ENCODE peak calls at places on chromosomes 13 and 19, in six cellular contexts. T is stimulated activated CD8-positive, alpha-beta memory T cell treated with anti-CD3 and anti-CD28 coated beads, Interleukin-15, amount 100 ng/mL, for 4 hours; O is activated CD8-positive, alpha-beta memory T cell treated with anti-CD3 and anti-CD28 coated beads for 24 hours; S is WTC11; F is MV-4-11; A is GOT3. M is an unnamed sample.

GRCh38 chr19:48784527-48784926 is 26.3 kb downstream of the BCAT2 start:
- DNase-seq in F (peak; percentile 30), O (no peak), S (no peak), T (no peak), A (no peak), M (no peak)

GRCh38 chr13:53821632-53822031 is 793.0 kb downstream of the OLFM4 start:
- DNase-seq in O (no peak), S (no peak), A (no peak), T (no peak), F (no peak), M (no peak)

GRCh38 chr19:4144666-4145261 is 8.7 kb upstream of the CREB3L3 start:
- DNase-seq in O (no peak), S (no peak), A (no peak), T (no peak), F (no peak), M (no peak)

GRCh38 chr19:14728595-14728994 is 38.7 kb downstream of the ZNF333 start:
- DNase-seq in S (no peak), T (no peak), A (no peak), F (no peak), O (no peak), M (no peak)

GRCh38 chr19:52170304-52170703 is 1.1 kb downstream of the ZNF836 start:
- DNase-seq in T (no peak), S (no peak), F (no peak), A (no peak), O (no peak), M (no peak)

GRCh38 chr13:84925443-84925842 is 873.8 kb downstream of the SLITRK6 start:
- DNase-seq in T (no peak), F (no peak), O (no peak), S (no peak), A (no peak), M (no peak)

GRCh38 chr13:49571299-49572240 is 13.8 kb downstream of the RCBTB1 start:
- DNase-seq in F (no peak), S (no peak), A (no peak), T (no peak), O (no peak), M (no peak)

GRCh38 chr13:40292536-40292935 is 373.9 kb downstream of the FOXO1 start:
- DNase-seq in A (no peak), T (no peak), O (no peak), F (no peak), S (no peak), M (no peak)

GRCh38 chr13:42486711-42487198 is 87.2 kb upstream of the TNFSF11 start:
- DNase-seq in T (no peak), S (no peak), F (peak; percentile 97), O (no peak), A (no peak), M (peak; percentile 55)

GRCh38 chr13:37395544-37395943 is 203.0 kb downstream of the POSTN start:
- DNase-seq in A (no peak), T (no peak), F (no peak), S (no peak), O (no peak), M (no peak)

GRCh38 chr13:25689539-25689938 is 317.8 kb downstream of the ATP8A2 start:
- DNase-seq in A (no peak), S (no peak), O (no peak), T (no peak), F (no peak), M (no peak)

GRCh38 chr13:44435142-44435982 is 61.7 kb downstream of the SERP2 start:
- DNase-seq in F (peak; percentile 95), A (peak; percentile 52), T (peak; percentile 75), O (peak; percentile 93), S (peak; percentile 97), M (peak; percentile 90)

GRCh38 chr19:46828484-46828883 is 22.2 kb downstream of the AP2S1 start:
- DNase-seq in A (no peak), F (no peak), T (no peak), S (no peak), O (no peak), M (no peak)

GRCh38 chr19:1513492-1514294 is 874 bp upstream of the ADAMTSL5 start:
- DNase-seq in S (peak; percentile 74), A (no peak), T (peak; percentile 38), O (peak; percentile 83), F (peak; percentile 40), M (peak; percentile 58)

GRCh38 chr19:722553-723101 is 13.9 kb downstream of the PALM start:
- DNase-seq in F (no peak), T (no peak), A (no peak), S (no peak), O (no peak), M (peak; percentile 64)

GRCh38 chr13:39405596-39405995 is 197.4 kb downstream of the LHFPL6 start:
- DNase-seq in F (no peak), A (no peak), T (no peak), S (no peak), O (no peak), M (no peak)

GRCh38 chr19:49677232-49677881 is at the start of gene PRMT1:
- DNase-seq in T (no peak), F (no peak), A (no peak), O (no peak), S (peak; percentile 63), M (peak; percentile 73)

M was measured in NB4.